ENCODE peak calls at places on chromosomes 3 and 15, in five cellular contexts. M, P, E, Q and X are unnamed samples.
A peak's percentile ranks its signal among the peaks of the same experiment; 100 is the strongest.

GRCh38 chr3:88025001-88025552 is 33.7 kb downstream of the CGGBP1 start:
- DNase-seq in E (no peak), Q (no peak), P (no peak), M (no peak), X (no peak)

GRCh38 chr15:78640840-78641733 is at the start of gene CHRNB4:
- DNase-seq in Q (no peak), E (no peak), P (no peak), M (no peak), X (no peak)

GRCh38 chr3:155500429-155500828 is 206.9 kb upstream of the STRIT1 start:
- DNase-seq in P (no peak), E (no peak), Q (no peak), M (no peak), X (no peak)

GRCh38 chr3:133573054-133573628 is 345 bp upstream of the CDV3 start:
- DNase-seq in P (peak; percentile 100), M (peak; percentile 100), Q (peak; percentile 100), E (peak; percentile 100), X (peak; percentile 100)

GRCh38 chr15:85131915-85132314 is 150.3 kb downstream of the PDE8A start:
- DNase-seq in M (no peak), E (no peak), Q (no peak), P (no peak), X (no peak)

GRCh38 chr15:29045717-29046116 is 159.9 kb downstream of the APBA2 start:
- DNase-seq in M (no peak), E (no peak), Q (no peak), P (no peak), X (no peak)

GRCh38 chr15:41919201-41919820 is 25.5 kb upstream of the SPTBN5 start:
- DNase-seq in E (no peak), Q (no peak), M (no peak), P (peak; percentile 67), X (no peak)

GRCh38 chr3:87949189-87949878 is 109.5 kb downstream of the CGGBP1 start:
- DNase-seq in P (no peak), Q (no peak), M (no peak), E (no peak), X (no peak)

GRCh38 chr15:22955544-22956085 is 24.6 kb downstream of the CYFIP1 start:
- DNase-seq in E (no peak), M (no peak), P (no peak), Q (no peak), X (no peak)

GRCh38 chr3:64161481-64161952 is 63.7 kb downstream of the PRICKLE2 start:
- DNase-seq in E (no peak), Q (no peak), P (no peak), M (no peak), X (no peak)

GRCh38 chr3:178297204-178297603 is 239.0 kb upstream of the KCNMB2 start:
- DNase-seq in P (no peak), M (no peak), Q (no peak), E (peak; percentile 23), X (no peak)

GRCh38 chr3:196138927-196139680 is 57.2 kb upstream of the TFRC start:
- DNase-seq in E (peak; percentile 63), P (no peak), M (no peak), Q (peak; percentile 55), X (no peak)

GRCh38 chr3:122074621-122075265 is 19.6 kb downstream of the CD86 start:
- DNase-seq in P (no peak), E (no peak), Q (no peak), M (peak; percentile 8), X (peak; percentile 50)

GRCh38 chr3:198076722-198077308 is 116.8 kb downstream of the LMLN start:
- DNase-seq in P (no peak), M (no peak), E (no peak), Q (no peak), X (no peak)

GRCh38 chr3:190568036-190568435 is 54.2 kb downstream of the IL1RAP start:
- DNase-seq in P (no peak), M (no peak), Q (no peak), E (no peak), X (no peak)

GRCh38 chr3:185089343-185089742 is 63.5 kb downstream of the C3orf70 start:
- DNase-seq in P (no peak), M (no peak), Q (no peak), E (no peak), X (no peak)

GRCh38 chr15:31392761-31393401 is 66.2 kb downstream of the KLF13 start:
- DNase-seq in M (no peak), Q (no peak), E (no peak), P (no peak), X (peak; percentile 32)

GRCh38 chr3:32384938-32385337 is 6.7 kb upstream of the CMTM7 start:
- DNase-seq in Q (no peak), M (no peak), E (no peak), P (no peak), X (no peak)

GRCh38 chr3:136512391-136512790 is 239.8 kb downstream of the STAG1 start:
- DNase-seq in P (no peak), E (no peak), M (no peak), Q (peak; percentile 20), X (no peak)

GRCh38 chr3:187352581-187353575 is 15.3 kb upstream of the RTP4 start:
- DNase-seq in M (no peak), P (no peak), Q (no peak), E (no peak), X (no peak)

GRCh38 chr3:89300519-89300918 is 193.1 kb downstream of the EPHA3 start:
- DNase-seq in M (no peak), Q (no peak), P (no peak), E (no peak), X (no peak)

GRCh38 chr3:25448750-25449684 is 21.0 kb downstream of the RARB start:
- DNase-seq in Q (no peak), E (peak; percentile 78), P (peak; percentile 92), M (peak; percentile 67), X (peak; percentile 92)

GRCh38 chr15:25182736-25183445 is 228.1 kb downstream of the SNRPN start:
- DNase-seq in P (peak; percentile 20), E (peak; percentile 6), M (peak; percentile 1), Q (no peak), X (peak; percentile 13)

GRCh38 chr3:127211118-127212060 is 18.5 kb downstream of the PRR23E start:
- DNase-seq in Q (no peak), P (peak; percentile 41), M (no peak), E (no peak), X (no peak)

DNA sequence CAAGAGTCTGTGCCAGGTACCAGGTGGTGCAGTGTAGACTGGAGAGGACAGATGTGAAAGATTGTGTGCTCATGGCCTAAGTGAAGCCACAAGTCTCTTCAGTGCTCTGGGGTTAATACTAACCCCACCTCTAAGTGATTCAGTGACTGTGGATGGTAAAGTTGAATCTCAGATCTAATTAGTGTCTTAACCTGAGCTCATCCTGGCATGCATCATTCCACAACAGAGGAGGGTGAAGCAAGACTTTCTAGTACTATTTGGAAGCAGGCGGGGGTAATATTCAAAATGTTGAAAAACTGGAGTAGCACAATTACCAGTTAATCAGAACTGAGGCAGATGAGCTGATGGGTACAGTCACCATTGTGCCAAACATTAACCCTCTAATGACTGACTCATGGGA is 2.8 kb upstream of the MESD start:
- DNase-seq in E (no peak), Q (no peak), M (no peak), P (no peak), X (no peak)
- TF ChIP-seq CTCF in E (no peak), Q (no peak), M (no peak), P (no peak), X (no peak)

DNA sequence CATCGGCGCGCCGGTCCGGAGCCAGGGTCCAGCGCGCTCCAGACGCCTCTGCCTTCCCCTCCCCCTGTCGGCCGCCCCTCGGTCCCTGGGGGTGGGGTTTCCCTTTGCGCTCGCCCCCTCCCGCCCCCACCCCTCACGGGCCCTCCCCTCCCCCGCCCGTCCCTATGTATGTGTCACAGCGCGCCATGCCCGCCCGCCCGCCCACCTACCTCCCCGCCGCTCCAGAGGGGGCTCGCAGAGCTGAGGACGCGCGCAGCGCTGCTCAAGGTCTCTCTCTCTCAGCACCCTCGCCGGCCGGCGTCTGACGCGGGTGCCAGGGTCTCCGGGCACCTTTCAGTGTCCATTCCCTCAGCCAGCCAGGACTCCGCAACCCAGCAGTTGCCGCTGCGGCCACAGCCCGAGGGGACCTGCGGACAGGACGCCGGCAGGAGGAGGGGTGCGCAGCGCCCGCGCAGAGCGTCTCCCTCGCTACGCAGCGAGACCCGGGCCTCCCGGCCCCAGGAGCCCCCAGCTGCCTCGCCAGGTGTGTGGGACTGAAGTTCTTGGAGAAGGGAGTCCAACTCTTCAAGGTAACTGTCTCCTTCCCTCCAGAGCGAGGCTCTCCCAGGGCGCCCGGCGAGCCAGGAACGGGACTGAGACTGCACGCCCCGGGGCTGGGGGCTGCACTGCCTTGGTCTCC is at the start of gene ACAN:
- DNase-seq in E (no peak), M (no peak), P (no peak), Q (no peak), X (no peak)
- H3K27me3 ChIP-seq in E (no peaks in the 10 kb centered on the region), M (peaks cover 36% of the 10 kb centered on the region), P (no peaks in the 10 kb centered on the region), Q (peaks cover 47% of the 10 kb centered on the region), X (peaks cover 97% of the 10 kb centered on the region)

GRCh38 chr15:26711445-26711844 is 61.4 kb downstream of the GABRB3 start:
- DNase-seq in Q (no peak), E (no peak), P (no peak), M (no peak), X (no peak)
- H3K9me3 ChIP-seq in Q (peaks cover 45% of the 10 kb centered on the region), E (no peaks in the 10 kb centered on the region), P (no peaks in the 10 kb centered on the region), M (no peaks in the 10 kb centered on the region), X (no peaks in the 10 kb centered on the region)

GRCh38 chr3:126103121-126104027 is 19.4 kb upstream of the SLC41A3 start:
- DNase-seq in E (no peak), P (no peak), Q (no peak), M (no peak), X (no peak)
- TF ChIP-seq CTCF in E (no peak), P (no peak), Q (peak; percentile 2), M (no peak), X (no peak)

DNA sequence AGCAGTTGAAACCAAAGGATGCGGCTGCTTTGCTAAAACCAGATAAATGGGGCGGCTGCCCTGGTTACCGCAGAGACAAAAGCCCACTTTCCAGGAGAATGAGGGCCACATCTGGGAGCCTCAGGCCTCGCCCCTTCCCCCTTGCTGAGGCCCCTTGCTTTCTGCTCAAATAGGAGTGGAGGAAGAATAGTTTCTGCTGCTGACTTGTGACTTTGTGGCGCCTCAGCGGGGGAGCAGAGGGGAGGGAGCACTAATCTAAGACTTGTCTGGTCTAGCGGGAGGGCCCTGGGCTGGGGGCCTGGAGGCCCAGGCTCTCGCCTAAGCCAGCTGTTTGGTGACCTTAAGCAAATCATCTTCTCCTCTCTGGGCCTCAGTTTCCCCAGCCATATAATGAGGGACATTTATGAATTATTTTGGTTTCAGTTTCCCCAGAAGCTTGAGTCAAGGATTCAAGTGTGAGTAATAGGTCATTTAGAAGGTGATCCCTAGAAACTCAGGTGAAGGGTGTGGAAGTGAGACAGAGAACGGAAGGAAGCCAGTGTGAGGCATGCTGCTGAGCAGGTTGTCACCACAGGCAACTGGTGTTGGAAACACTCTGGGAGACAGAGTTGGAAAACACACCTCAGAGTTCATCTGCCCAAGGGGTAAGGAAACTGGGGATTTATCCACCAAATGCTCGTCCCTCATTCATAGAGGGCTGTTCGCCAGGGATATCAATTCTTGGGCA is 25.9 kb upstream of the SMAD3 start:
- DNase-seq in E (no peak), P (peak; percentile 50), M (no peak), Q (no peak), X (no peak)
- H3K27me3 ChIP-seq in E (no peaks in the 10 kb centered on the region), P (no peaks in the 10 kb centered on the region), M (no peaks in the 10 kb centered on the region), Q (peaks cover 2% of the 10 kb centered on the region), X (no peaks in the 10 kb centered on the region)